ENCODE peak calls at places on chromosome 4, in eight cellular contexts. One of them, this sample, is unnamed.

GRCh38 chr4:174437324-174437723 is 85.0 kb downstream of the HPGD start:
- DNase-seq in testis: no peak
- DNase-seq in SK-N-SH: no peak
- DNase-seq in prostate gland: no peak
- DNase-seq in PC-3: peak; percentile 86
- DNase-seq in spleen: no peak
- DNase-seq in tibial nerve: no peak
- DNase-seq in heart left ventricle: no peak
- DNase-seq in this sample: no peak

GRCh38 chr4:87961993-87962791 is 13.3 kb upstream of the SPP1 start:
- DNase-seq in testis: no peak
- DNase-seq in SK-N-SH: no peak
- DNase-seq in prostate gland: no peak
- DNase-seq in PC-3: peak; percentile 37
- DNase-seq in spleen: no peak
- DNase-seq in tibial nerve: no peak
- DNase-seq in heart left ventricle: no peak
- DNase-seq in this sample: no peak

GRCh38 chr4:55758570-55758969 is 61.0 kb upstream of the EXOC1L start:
- DNase-seq in testis: no peak
- DNase-seq in SK-N-SH: no peak
- DNase-seq in prostate gland: no peak
- DNase-seq in PC-3: no peak
- DNase-seq in spleen: no peak
- DNase-seq in tibial nerve: no peak
- DNase-seq in heart left ventricle: no peak
- DNase-seq in this sample: no peak

GRCh38 chr4:122086338-122086737 is 65.8 kb upstream of the BLTP1 start:
- DNase-seq in testis: no peak
- DNase-seq in SK-N-SH: no peak
- DNase-seq in prostate gland: no peak
- DNase-seq in PC-3: no peak
- DNase-seq in spleen: no peak
- DNase-seq in tibial nerve: no peak
- DNase-seq in heart left ventricle: no peak
- DNase-seq in this sample: no peak

GRCh38 chr4:37648084-37648817 is 37.9 kb downstream of the RELL1 start:
- DNase-seq in testis: peak; percentile 26
- DNase-seq in SK-N-SH: no peak
- DNase-seq in prostate gland: no peak
- DNase-seq in PC-3: peak; percentile 90
- DNase-seq in spleen: no peak
- DNase-seq in tibial nerve: no peak
- DNase-seq in heart left ventricle: peak; percentile 90
- DNase-seq in this sample: peak; percentile 40

GRCh38 chr4:27009539-27009938 is 148.9 kb downstream of the STIM2 start:
- DNase-seq in testis: no peak
- DNase-seq in SK-N-SH: no peak
- DNase-seq in prostate gland: no peak
- DNase-seq in PC-3: peak; percentile 9
- DNase-seq in spleen: no peak
- DNase-seq in tibial nerve: no peak
- DNase-seq in heart left ventricle: no peak
- DNase-seq in this sample: no peak

GRCh38 chr4:98838977-98839618 is 89.8 kb downstream of the EIF4E start:
- DNase-seq in testis: no peak
- DNase-seq in SK-N-SH: peak; percentile 20
- DNase-seq in prostate gland: no peak
- DNase-seq in PC-3: peak; percentile 19
- DNase-seq in spleen: no peak
- DNase-seq in tibial nerve: no peak
- DNase-seq in heart left ventricle: peak; percentile 37
- DNase-seq in this sample: peak; percentile 22

GRCh38 chr4:11404431-11404830 is 24.3 kb downstream of the HS3ST1 start:
- DNase-seq in testis: no peak
- DNase-seq in SK-N-SH: no peak
- DNase-seq in prostate gland: no peak
- DNase-seq in PC-3: no peak
- DNase-seq in spleen: no peak
- DNase-seq in tibial nerve: no peak
- DNase-seq in heart left ventricle: no peak
- DNase-seq in this sample: no peak

GRCh38 chr4:155889946-155890345 is 13.6 kb upstream of the TDO2 start:
- DNase-seq in testis: no peak
- DNase-seq in SK-N-SH: no peak
- DNase-seq in prostate gland: no peak
- DNase-seq in PC-3: no peak
- DNase-seq in spleen: no peak
- DNase-seq in tibial nerve: no peak
- DNase-seq in heart left ventricle: no peak
- DNase-seq in this sample: no peak

GRCh38 chr4:82500106-82500738 is 61.6 kb downstream of the TMEM150C start:
- DNase-seq in testis: no peak
- DNase-seq in SK-N-SH: no peak
- DNase-seq in prostate gland: no peak
- DNase-seq in PC-3: no peak
- DNase-seq in spleen: no peak
- DNase-seq in tibial nerve: no peak
- DNase-seq in heart left ventricle: no peak
- DNase-seq in this sample: no peak

GRCh38 chr4:183870997-183871396 is 34.1 kb upstream of the STOX2 start:
- DNase-seq in testis: no peak
- DNase-seq in SK-N-SH: no peak
- DNase-seq in prostate gland: no peak
- DNase-seq in PC-3: no peak
- DNase-seq in spleen: no peak
- DNase-seq in tibial nerve: no peak
- DNase-seq in heart left ventricle: no peak
- DNase-seq in this sample: no peak

GRCh38 chr4:117898496-117898895 is 135.8 kb upstream of the NDST3 start:
- DNase-seq in testis: no peak
- DNase-seq in SK-N-SH: no peak
- DNase-seq in prostate gland: no peak
- DNase-seq in PC-3: no peak
- DNase-seq in spleen: no peak
- DNase-seq in tibial nerve: no peak
- DNase-seq in heart left ventricle: no peak
- DNase-seq in this sample: no peak

GRCh38 chr4:124711469-124712416 is 789 bp downstream of the ANKRD50 start:
- DNase-seq in testis: peak; percentile 73
- DNase-seq in SK-N-SH: peak; percentile 88
- DNase-seq in prostate gland: peak; percentile 57
- DNase-seq in PC-3: peak; percentile 62
- DNase-seq in spleen: no peak
- DNase-seq in tibial nerve: peak; percentile 14
- DNase-seq in heart left ventricle: peak; percentile 57
- DNase-seq in this sample: peak; percentile 71

GRCh38 chr4:88569944-88570455 is 22.3 kb upstream of the HERC3 start:
- DNase-seq in testis: no peak
- DNase-seq in SK-N-SH: no peak
- DNase-seq in prostate gland: no peak
- DNase-seq in PC-3: no peak
- DNase-seq in spleen: no peak
- DNase-seq in tibial nerve: no peak
- DNase-seq in heart left ventricle: no peak
- DNase-seq in this sample: no peak

GRCh38 chr4:152102184-152103000 is 341.6 kb upstream of the GATB start:
- DNase-seq in testis: no peak
- DNase-seq in SK-N-SH: no peak
- DNase-seq in prostate gland: no peak
- DNase-seq in PC-3: peak; percentile 86
- DNase-seq in spleen: no peak
- DNase-seq in tibial nerve: no peak
- DNase-seq in heart left ventricle: no peak
- DNase-seq in this sample: no peak

GRCh38 chr4:152100378-152101201 is 339.8 kb upstream of the GATB start:
- DNase-seq in testis: no peak
- DNase-seq in SK-N-SH: no peak
- DNase-seq in prostate gland: no peak
- DNase-seq in PC-3: peak; percentile 80
- DNase-seq in spleen: peak; percentile 84
- DNase-seq in tibial nerve: no peak
- DNase-seq in heart left ventricle: no peak
- DNase-seq in this sample: no peak

GRCh38 chr4:152099555-152099954 is 338.7 kb upstream of the GATB start:
- DNase-seq in testis: no peak
- DNase-seq in SK-N-SH: no peak
- DNase-seq in prostate gland: no peak
- DNase-seq in PC-3: no peak
- DNase-seq in spleen: no peak
- DNase-seq in tibial nerve: no peak
- DNase-seq in heart left ventricle: no peak
- DNase-seq in this sample: no peak

GRCh38 chr4:152103181-152103901 is 342.5 kb upstream of the GATB start:
- DNase-seq in testis: no peak
- DNase-seq in SK-N-SH: no peak
- DNase-seq in prostate gland: no peak
- DNase-seq in PC-3: no peak
- DNase-seq in spleen: no peak
- DNase-seq in tibial nerve: no peak
- DNase-seq in heart left ventricle: no peak
- DNase-seq in this sample: no peak

GRCh38 chr4:152101546-152102183 is 340.9 kb upstream of the GATB start:
- DNase-seq in testis: no peak
- DNase-seq in SK-N-SH: no peak
- DNase-seq in prostate gland: no peak
- DNase-seq in PC-3: no peak
- DNase-seq in spleen: no peak
- DNase-seq in tibial nerve: no peak
- DNase-seq in heart left ventricle: no peak
- DNase-seq in this sample: no peak
- H3K4me1 ChIP-seq in testis: peaks cover 5% of the 10 kb centered on the region
- H3K4me1 ChIP-seq in SK-N-SH: peaks cover 8% of the 10 kb centered on the region
- H3K4me1 ChIP-seq in prostate gland: no peaks in the 10 kb centered on the region
- H3K4me1 ChIP-seq in PC-3: peaks cover 51% of the 10 kb centered on the region
- H3K4me1 ChIP-seq in spleen: peaks cover 14% of the 10 kb centered on the region
- H3K4me1 ChIP-seq in tibial nerve: no peaks in the 10 kb centered on the region
- H3K4me1 ChIP-seq in heart left ventricle: no peaks in the 10 kb centered on the region
- H3K4me1 ChIP-seq in this sample: no peaks in the 10 kb centered on the region

GRCh38 chr4:186304216-186304615 is 38.2 kb downstream of the F11 start:
- DNase-seq in testis: no peak
- DNase-seq in SK-N-SH: no peak
- DNase-seq in prostate gland: no peak
- DNase-seq in PC-3: no peak
- DNase-seq in spleen: no peak
- DNase-seq in tibial nerve: no peak
- DNase-seq in heart left ventricle: no peak
- DNase-seq in this sample: no peak

GRCh38 chr4:186304816-186305520 is 39.0 kb downstream of the F11 start:
- DNase-seq in testis: no peak
- DNase-seq in SK-N-SH: no peak
- DNase-seq in prostate gland: no peak
- DNase-seq in PC-3: no peak
- DNase-seq in spleen: no peak
- DNase-seq in tibial nerve: no peak
- DNase-seq in heart left ventricle: no peak
- DNase-seq in this sample: no peak

GRCh38 chr4:186307916-186308315 is 41.9 kb downstream of the F11 start:
- DNase-seq in testis: no peak
- DNase-seq in SK-N-SH: no peak
- DNase-seq in prostate gland: no peak
- DNase-seq in PC-3: no peak
- DNase-seq in spleen: no peak
- DNase-seq in tibial nerve: no peak
- DNase-seq in heart left ventricle: no peak
- DNase-seq in this sample: no peak

GRCh38 chr4:186307497-186307896 is 41.5 kb downstream of the F11 start:
- DNase-seq in testis: no peak
- DNase-seq in SK-N-SH: no peak
- DNase-seq in prostate gland: no peak
- DNase-seq in PC-3: no peak
- DNase-seq in spleen: no peak
- DNase-seq in tibial nerve: no peak
- DNase-seq in heart left ventricle: no peak
- DNase-seq in this sample: no peak
- TF ChIP-seq CTCF in testis: no peak
- TF ChIP-seq CTCF in SK-N-SH: no peak
- TF ChIP-seq CTCF in prostate gland: no peak
- TF ChIP-seq CTCF in PC-3: no peak
- TF ChIP-seq CTCF in spleen: no peak
- TF ChIP-seq CTCF in tibial nerve: no peak
- TF ChIP-seq CTCF in heart left ventricle: no peak
- TF ChIP-seq CTCF in this sample: no peak

GRCh38 chr4:142414336-142414945 is 431.7 kb downstream of the INPP4B start:
- DNase-seq in testis: no peak
- DNase-seq in SK-N-SH: no peak
- DNase-seq in prostate gland: no peak
- DNase-seq in PC-3: no peak
- DNase-seq in spleen: no peak
- DNase-seq in tibial nerve: no peak
- DNase-seq in heart left ventricle: no peak
- DNase-seq in this sample: no peak

GRCh38 chr4:142408003-142408441 is 438.1 kb downstream of the INPP4B start:
- DNase-seq in testis: no peak
- DNase-seq in SK-N-SH: no peak
- DNase-seq in prostate gland: no peak
- DNase-seq in PC-3: peak; percentile 98
- DNase-seq in spleen: no peak
- DNase-seq in tibial nerve: no peak
- DNase-seq in heart left ventricle: no peak
- DNase-seq in this sample: no peak

GRCh38 chr4:142413516-142413915 is 432.6 kb downstream of the INPP4B start:
- DNase-seq in testis: no peak
- DNase-seq in SK-N-SH: no peak
- DNase-seq in prostate gland: no peak
- DNase-seq in PC-3: no peak
- DNase-seq in spleen: no peak
- DNase-seq in tibial nerve: no peak
- DNase-seq in heart left ventricle: no peak
- DNase-seq in this sample: no peak

GRCh38 chr4:142416121-142416520 is 430.0 kb downstream of the INPP4B start:
- DNase-seq in testis: no peak
- DNase-seq in SK-N-SH: no peak
- DNase-seq in prostate gland: no peak
- DNase-seq in PC-3: no peak
- DNase-seq in spleen: no peak
- DNase-seq in tibial nerve: no peak
- DNase-seq in heart left ventricle: no peak
- DNase-seq in this sample: no peak

DNA sequence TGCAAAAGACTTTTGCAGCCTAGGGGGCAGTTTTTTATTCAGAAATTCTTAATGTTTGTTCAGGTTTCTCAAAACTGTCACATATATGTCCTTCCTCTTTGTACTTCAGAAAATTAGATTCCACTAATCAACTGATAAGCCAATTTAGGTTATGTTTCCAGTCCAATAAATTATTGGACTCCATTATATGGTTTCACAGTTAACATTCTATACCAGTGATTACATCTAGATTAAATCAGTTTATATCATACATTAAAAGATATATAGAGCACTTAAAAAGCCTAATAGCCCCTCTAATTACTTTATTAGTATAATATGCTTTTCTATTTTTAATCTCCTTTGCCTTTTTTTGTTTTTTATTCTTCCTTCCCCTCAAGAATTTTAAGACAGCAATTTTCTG is 434.1 kb downstream of the INPP4B start:
- DNase-seq in testis: no peak
- DNase-seq in SK-N-SH: no peak
- DNase-seq in prostate gland: no peak
- DNase-seq in PC-3: no peak
- DNase-seq in spleen: no peak
- DNase-seq in tibial nerve: no peak
- DNase-seq in heart left ventricle: no peak
- DNase-seq in this sample: no peak
- H3K4me1 ChIP-seq in testis: no peaks in the 10 kb centered on the region
- H3K4me1 ChIP-seq in SK-N-SH: peaks cover 19% of the 10 kb centered on the region
- H3K4me1 ChIP-seq in prostate gland: no peaks in the 10 kb centered on the region
- H3K4me1 ChIP-seq in PC-3: peaks cover 25% of the 10 kb centered on the region
- H3K4me1 ChIP-seq in spleen: no peaks in the 10 kb centered on the region
- H3K4me1 ChIP-seq in tibial nerve: no peaks in the 10 kb centered on the region
- H3K4me1 ChIP-seq in heart left ventricle: no peaks in the 10 kb centered on the region
- H3K4me1 ChIP-seq in this sample: peaks cover 8% of the 10 kb centered on the region

GRCh38 chr4:150145090-150145949 is 67.1 kb downstream of the DCLK2 start:
- DNase-seq in testis: no peak
- DNase-seq in SK-N-SH: no peak
- DNase-seq in prostate gland: no peak
- DNase-seq in PC-3: peak; percentile 37
- DNase-seq in spleen: no peak
- DNase-seq in tibial nerve: no peak
- DNase-seq in heart left ventricle: no peak
- DNase-seq in this sample: no peak
- TF ChIP-seq CTCF in testis: no peak
- TF ChIP-seq CTCF in SK-N-SH: peak; percentile 46
- TF ChIP-seq CTCF in prostate gland: no peak
- TF ChIP-seq CTCF in PC-3: peak; percentile 35
- TF ChIP-seq CTCF in spleen: no peak
- TF ChIP-seq CTCF in tibial nerve: no peak
- TF ChIP-seq CTCF in heart left ventricle: no peak
- TF ChIP-seq CTCF in this sample: peak; percentile 45